ENCODE peak calls at places on chromosomes 1 and 21, in six cellular contexts. T, E, O, U, V and Z are unnamed samples.

GRCh38 chr1:219038398-219038797 is 135.3 kb upstream of the LYPLAL1 start:
- DNase-seq in T (no peak), E (no peak), O (no peak), U (no peak), V (no peak), Z (no peak)

GRCh38 chr1:241702436-241702835 is 50.4 kb downstream of the WDR64 start:
- DNase-seq in T (no peak), E (no peak), O (no peak), U (no peak), V (no peak), Z (no peak)

GRCh38 chr1:221430133-221430960 is 311.5 kb downstream of the DUSP10 start:
- DNase-seq in T (no peak), E (no peak), O (no peak), U (no peak), V (peak; percentile 49), Z (no peak)

GRCh38 chr1:6745073-6745472 is 40.2 kb upstream of the CAMTA1 start:
- DNase-seq in T (no peak), E (no peak), O (no peak), U (no peak), V (no peak), Z (no peak)

GRCh38 chr1:248288385-248288784 is 10.6 kb upstream of the OR2T33 start:
- DNase-seq in T (no peak), E (no peak), O (no peak), U (no peak), V (no peak), Z (no peak)

GRCh38 chr1:15510611-15511405 is 13.2 kb downstream of the CASP9 start:
- DNase-seq in T (no peak), E (no peak), O (no peak), U (no peak), V (no peak), Z (no peak)

GRCh38 chr1:99751877-99752504 is 14.4 kb downstream of the FRRS1 start:
- DNase-seq in T (no peak), E (no peak), O (no peak), U (no peak), V (no peak), Z (no peak)

GRCh38 chr21:40839551-40839950 is 7.4 kb downstream of the DSCAM start:
- DNase-seq in T (no peak), E (no peak), O (no peak), U (no peak), V (no peak), Z (no peak)

GRCh38 chr1:194318790-194319280 is 1132.4 kb upstream of the B3GALT2 start:
- DNase-seq in T (no peak), E (no peak), O (no peak), U (no peak), V (no peak), Z (no peak)

GRCh38 chr1:88892146-88892877 is 945 bp upstream of the GTF2B start:
- DNase-seq in T (peak; percentile 87), E (no peak), O (peak; percentile 89), U (no peak), V (peak; percentile 53), Z (no peak)

GRCh38 chr1:86069757-86070145 is 86.8 kb downstream of the COL24A1 start:
- DNase-seq in T (no peak), E (no peak), O (no peak), U (no peak), V (no peak), Z (no peak)

GRCh38 chr1:237205400-237206064 is 163.5 kb downstream of the RYR2 start:
- DNase-seq in T (no peak), E (peak; percentile 70), O (no peak), U (no peak), V (no peak), Z (no peak)

GRCh38 chr1:16187748-16188401 is 24.6 kb downstream of the ARHGEF19 start:
- DNase-seq in T (peak; percentile 86), E (peak; percentile 86), O (no peak), U (peak; percentile 82), V (peak; percentile 85), Z (peak; percentile 59)

GRCh38 chr21:15654171-15654570 is 75.6 kb upstream of the USP25 start:
- DNase-seq in T (no peak), E (no peak), O (no peak), U (no peak), V (no peak), Z (no peak)

GRCh38 chr1:167518331-167518700 is at the start of gene CD247:
- DNase-seq in T (no peak), E (no peak), O (no peak), U (peak; percentile 29), V (no peak), Z (no peak)

GRCh38 chr1:151444791-151445177 is 14.5 kb downstream of the POGZ start:
- DNase-seq in T (no peak), E (no peak), O (no peak), U (no peak), V (no peak), Z (no peak)

GRCh38 chr1:235133086-235133485 is 4.4 kb upstream of the TOMM20 start:
- DNase-seq in T (no peak), E (no peak), O (no peak), U (no peak), V (no peak), Z (no peak)

GRCh38 chr1:81410351-81410750 is 390.4 kb upstream of the ADGRL2 start:
- DNase-seq in T (no peak), E (no peak), O (no peak), U (no peak), V (no peak), Z (no peak)

GRCh38 chr1:232581932-232582331 is 48.0 kb downstream of the SIPA1L2 start:
- DNase-seq in T (no peak), E (no peak), O (no peak), U (no peak), V (no peak), Z (no peak)

GRCh38 chr1:170513138-170513537 is 18.8 kb upstream of the GORAB start:
- DNase-seq in T (no peak), E (no peak), O (no peak), U (no peak), V (no peak), Z (no peak)

GRCh38 chr1:7298145-7298544 is 473.0 kb upstream of the VAMP3 start:
- DNase-seq in T (no peak), E (no peak), O (no peak), U (no peak), V (no peak), Z (no peak)

GRCh38 chr1:217096200-217096599 is 373.0 kb upstream of the ESRRG start:
- DNase-seq in T (no peak), E (no peak), O (no peak), U (no peak), V (no peak), Z (no peak)

GRCh38 chr1:78839704-78840277 is 166.7 kb downstream of the ADGRL4 start:
- DNase-seq in T (peak; percentile 56), E (no peak), O (peak; percentile 31), U (no peak), V (peak; percentile 69), Z (peak; percentile 13)

GRCh38 chr1:90709535-90709934 is 7.6 kb downstream of the BARHL2 start:
- DNase-seq in T (no peak), E (no peak), O (no peak), U (no peak), V (no peak), Z (no peak)

GRCh38 chr1:46822248-46822826 is 23.5 kb downstream of the CYP4B1 start:
- DNase-seq in T (no peak), E (no peak), O (no peak), U (no peak), V (no peak), Z (no peak)

GRCh38 chr1:89704014-89704413 is 71.1 kb downstream of the LRRC8C start:
- DNase-seq in T (no peak), E (no peak), O (no peak), U (no peak), V (no peak), Z (no peak)

GRCh38 chr1:40773748-40774265 is 9.8 kb upstream of the KCNQ4 start:
- DNase-seq in T (no peak), E (no peak), O (no peak), U (no peak), V (peak; percentile 8), Z (no peak)

GRCh38 chr1:111516008-111516535 is 12.6 kb upstream of the ADORA3 start:
- DNase-seq in T (no peak), E (peak; percentile 71), O (no peak), U (peak; percentile 37), V (peak; percentile 75), Z (no peak)

GRCh38 chr1:91885331-91885715 is 628 bp downstream of the TGFBR3 start:
- DNase-seq in T (no peak), E (peak; percentile 73), O (no peak), U (peak; percentile 44), V (no peak), Z (peak; percentile 10)
- H3K4me3 ChIP-seq in T (peak overlapping the region; percentile 81), E (peak overlapping the region; percentile 99), O (peak overlapping the region; percentile 73), U (peak overlapping the region; percentile 72), V (peak overlapping the region; percentile 96), Z (peak overlapping the region; percentile 81)

DNA sequence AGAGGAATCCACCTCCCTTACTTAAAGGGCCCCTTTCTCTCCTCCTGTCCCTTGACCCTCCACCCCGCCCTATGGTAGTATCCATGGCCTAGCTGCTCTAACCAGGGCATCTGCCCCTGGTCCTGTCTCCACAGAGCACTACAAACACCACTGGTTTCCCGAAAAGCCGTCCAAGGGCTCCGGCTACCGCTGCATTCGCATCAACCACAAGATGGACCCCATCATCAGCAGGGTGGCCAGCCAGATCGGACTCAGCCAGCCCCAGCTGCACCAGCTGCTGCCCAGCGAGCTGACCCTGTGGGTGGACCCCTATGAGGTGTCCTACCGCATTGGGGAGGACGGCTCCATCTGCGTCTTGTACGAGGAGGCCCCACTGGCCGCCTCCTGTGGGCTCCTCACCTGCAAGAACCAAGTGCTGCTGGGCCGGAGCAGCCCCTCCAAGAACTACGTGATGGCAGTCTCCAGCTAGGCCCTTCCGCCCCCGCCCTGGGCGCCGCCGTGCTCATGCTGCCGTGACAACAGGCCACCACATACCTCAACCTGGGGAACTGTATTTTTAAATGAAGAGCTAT is 1.7 kb downstream of the BTG2 start:
- DNase-seq in T (no peak), E (peak; percentile 78), O (no peak), U (peak; percentile 64), V (peak; percentile 42), Z (no peak)
- H3K4me1 ChIP-seq in T (peaks cover 4% of the 10 kb centered on the region), E (peaks cover 43% of the 10 kb centered on the region), O (peaks cover 29% of the 10 kb centered on the region), U (peaks cover 43% of the 10 kb centered on the region), V (peaks cover 19% of the 10 kb centered on the region), Z (peaks cover 7% of the 10 kb centered on the region)

GRCh38 chr1:156667968-156668709 is 9.1 kb downstream of the NES start:
- DNase-seq in T (no peak), E (no peak), O (no peak), U (no peak), V (no peak), Z (no peak)
- TF ChIP-seq POLR2AphosphoS5 in T (no peak), E (no peak), O (no peak), U (no peak), V (peak; percentile 35), Z (no peak)

DNA sequence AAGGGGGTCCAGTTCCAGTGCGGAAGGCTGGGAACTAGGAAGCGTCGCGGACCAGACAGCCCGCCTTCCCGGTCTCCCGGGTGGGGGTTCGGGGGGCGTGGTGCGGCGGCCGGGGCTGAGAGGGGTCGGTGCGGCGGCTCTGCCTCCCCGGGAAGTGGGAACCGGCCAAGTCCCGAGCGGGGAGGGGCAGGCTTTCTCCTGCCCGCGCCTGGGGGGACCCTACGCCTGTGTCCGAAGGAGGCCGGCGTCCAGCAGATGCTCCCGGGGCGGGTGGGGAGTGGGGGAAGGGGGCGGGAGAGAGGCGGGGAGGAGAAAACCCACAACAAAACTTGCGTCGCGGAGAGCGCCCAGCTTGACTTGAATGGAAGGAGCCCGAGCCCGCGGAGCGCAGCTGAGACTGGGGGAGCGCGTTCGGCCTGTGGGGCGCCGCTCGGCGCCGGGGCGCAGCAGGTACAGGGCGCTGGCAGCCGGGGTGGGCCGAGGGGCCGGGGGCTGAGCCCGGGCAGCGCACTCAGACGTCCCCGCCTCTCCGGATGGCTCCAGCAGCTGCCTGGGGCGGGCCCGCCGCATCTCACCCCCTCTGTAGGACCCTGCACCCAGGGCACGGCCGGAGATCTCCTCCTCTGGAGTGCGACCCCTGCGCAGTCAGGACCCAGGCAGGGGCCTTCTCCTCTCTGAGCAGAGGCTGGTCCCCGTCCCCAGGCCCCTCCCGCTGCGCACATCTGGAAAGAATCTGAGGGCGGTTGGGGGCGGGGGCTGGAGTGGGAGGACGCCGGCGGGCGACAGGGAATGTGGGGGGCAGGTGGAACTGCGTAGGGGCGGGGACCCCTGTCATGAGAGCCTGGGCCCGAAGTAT is at the start of gene PODN:
- DNase-seq in T (no peak), E (peak; percentile 86), O (no peak), U (no peak), V (no peak), Z (no peak)
- H3K4me3 ChIP-seq in T (no peak within 1 kb of the TSS), E (peak within 1 kb of the TSS; percentile 91), O (no peak within 1 kb of the TSS), U (peak within 1 kb of the TSS; percentile 65), V (peak within 1 kb of the TSS; percentile 27), Z (peak within 1 kb of the TSS; percentile 46)